ENCODE peak calls at places on chromosomes 13 and 19, in nine cellular contexts. Z is GM23338; Y is left ventricle myocardium inferior; W is psoas muscle; G is adrenal gland; T is astrocyte; B is left lung; X is heart left ventricle; P is CD8-positive, alpha-beta T cell. M is an unnamed sample. For H3K4me1, the result is how much of the 10 kb centered on the place peaks cover.

GRCh38 chr13:77417897-77418296 is 91.0 kb upstream of the MYCBP2 start:
- DNase-seq in P (no peak), B (no peak), T (no peak), G (no peak), W (no peak), Z (no peak), X (no peak), Y (no peak), M (no peak)

GRCh38 chr13:100039740-100040139 is 49.2 kb upstream of the PCCA start:
- DNase-seq in P (no peak), B (no peak), Y (no peak), G (no peak), Z (no peak), T (peak), W (no peak), X (no peak), M (no peak)

GRCh38 chr13:95234242-95234641 is 67.0 kb downstream of the ABCC4 start:
- DNase-seq in G (no peak), Y (no peak), T (no peak), B (no peak), W (no peak), X (no peak), Z (no peak), P (no peak), M (no peak)

GRCh38 chr19:46977548-46977947 is 42.1 kb upstream of the NPAS1 start:
- DNase-seq in Y (no peak), X (no peak), T (no peak), P (no peak), G (no peak), W (no peak), B (no peak), Z (no peak), M (no peak)

GRCh38 chr19:4089400-4089908 is 22.8 kb upstream of the ZBTB7A start:
- DNase-seq in Z (peak), G (no peak), X (peak), P (peak), W (no peak), Y (no peak), T (no peak), B (peak), M (no peak)

GRCh38 chr19:6393982-6394412 is 1.0 kb upstream of the GTF2F1 start:
- DNase-seq in Y (no peak), G (no peak), Z (no peak), B (no peak), W (no peak), X (no peak), T (no peak), P (peak), M (no peak)

GRCh38 chr13:113732176-113732960 is 26.7 kb upstream of the TMEM255B start:
- DNase-seq in Z (no peak), T (no peak), X (no peak), Y (no peak), W (no peak), P (no peak), G (no peak), B (peak), M (no peak)

GRCh38 chr13:47251771-47252170 is 354.9 kb upstream of the HTR2A start:
- DNase-seq in G (no peak), Y (no peak), Z (no peak), W (no peak), B (no peak), X (no peak), T (peak), P (no peak), M (no peak)

GRCh38 chr19:55369651-55370304 is 485 bp downstream of the IL11 start:
- DNase-seq in B (no peak), W (no peak), X (no peak), T (peak), Z (peak), Y (no peak), G (peak), P (no peak), M (no peak)

GRCh38 chr19:14381689-14382474 is 638 bp downstream of the ADGRE5 start:
- DNase-seq in W (peak), P (peak), G (peak), Y (peak), B (peak), Z (no peak), X (peak), T (no peak), M (peak)

GRCh38 chr13:80577285-80577684 is 236.4 kb upstream of the SPRY2 start:
- DNase-seq in P (no peak), Z (peak), B (no peak), Y (no peak), T (no peak), G (no peak), X (no peak), W (no peak), M (no peak)

GRCh38 chr19:38685666-38686529 is 38.4 kb downstream of the ACTN4 start:
- DNase-seq in T (peak), W (no peak), B (no peak), X (no peak), Y (no peak), P (no peak), Z (peak), G (no peak), M (no peak)

GRCh38 chr19:40229484-40229883 is 3.0 kb upstream of the CCNP start:
- DNase-seq in G (no peak), Y (no peak), X (no peak), B (no peak), Z (no peak), T (peak), W (no peak), P (no peak), M (no peak)

GRCh38 chr19:49017666-49018351 is 918 bp upstream of the LHB start:
- DNase-seq in G (peak), W (peak), Z (peak), Y (peak), T (peak), X (peak), P (peak), B (peak), M (peak)

GRCh38 chr13:30865131-30866009 is 40.7 kb upstream of the MEDAG start:
- DNase-seq in G (peak), T (peak), Z (peak), X (peak), W (peak), P (peak), B (no peak), Y (peak), M (peak)

GRCh38 chr13:27980280-27980998 is 8.1 kb downstream of the URAD start:
- DNase-seq in W (no peak), P (no peak), Y (no peak), G (no peak), T (no peak), X (no peak), B (no peak), Z (peak), M (no peak)

GRCh38 chr13:72970956-72971355 is 87.8 kb upstream of the KLF5 start:
- DNase-seq in Y (no peak), T (peak), G (no peak), B (no peak), W (no peak), Z (no peak), X (no peak), P (no peak), M (no peak)

DNA sequence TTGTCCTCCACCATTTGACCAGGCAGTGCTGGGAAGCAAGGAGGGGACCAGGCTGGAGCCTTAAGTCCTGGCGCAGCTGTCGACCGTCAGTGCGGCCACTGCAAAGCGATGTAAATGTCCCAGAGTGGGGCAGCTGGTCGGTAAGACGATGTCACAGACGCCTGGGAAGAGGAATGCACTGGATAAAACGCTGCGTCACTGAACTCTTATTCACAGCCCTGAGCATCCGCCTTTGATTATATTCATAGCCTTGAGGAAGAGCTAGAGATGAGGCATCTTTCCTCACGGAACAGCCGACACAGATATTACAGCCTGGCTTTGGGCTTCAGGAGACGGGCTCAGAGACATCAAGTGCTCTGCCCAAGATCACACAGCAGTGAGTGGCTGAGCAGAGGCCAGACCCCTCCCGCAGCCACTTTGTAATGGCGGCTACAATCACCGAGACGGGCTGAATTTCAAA is 17.6 kb upstream of the TUBGCP3 start:
- DNase-seq in W (no peak), G (no peak), T (no peak), X (no peak), Z (peak), B (no peak), Y (no peak), P (no peak), M (no peak)
- H3K4me3 ChIP-seq in W (peak), G (peak), T (peak), X (peak), Z (peak), B (peak), Y (peak), P (peak), M (peak)

GRCh38 chr13:41651413-41652068 is 194.2 kb downstream of the RGCC start:
- DNase-seq in B (no peak), Y (no peak), W (no peak), X (no peak), T (no peak), P (no peak), G (no peak), Z (no peak), M (no peak)
- H3K4me1 ChIP-seq in B (under half), Y (under half), W (under half), X (under half), T (under half), P (under half), G (under half), Z (under half), M (under half)

DNA sequence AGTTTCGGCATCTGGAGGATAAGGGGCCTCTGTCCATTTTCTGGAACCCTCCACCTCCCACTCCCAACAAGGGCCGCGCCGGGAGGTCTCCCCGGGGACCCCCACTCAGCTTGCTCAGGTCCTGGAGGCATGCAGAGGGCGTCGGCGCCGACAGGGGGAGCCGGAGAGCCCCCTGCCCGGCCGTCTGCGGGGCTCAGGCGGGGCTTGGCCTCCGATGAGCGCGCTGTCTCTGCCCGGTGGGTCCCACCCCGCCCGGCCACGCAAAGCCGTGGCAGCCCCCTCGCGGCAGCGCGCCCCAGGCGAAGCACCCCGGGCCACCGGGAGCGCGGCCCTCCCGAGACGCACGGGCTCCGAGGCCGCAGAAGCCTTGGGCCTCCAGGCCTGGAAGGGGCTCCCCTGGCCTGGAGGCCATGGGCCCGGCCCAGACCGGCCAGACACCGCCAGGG is 149.7 kb upstream of the ZNF536 start:
- DNase-seq in W (no peak), Y (no peak), B (peak), P (no peak), T (no peak), G (peak), Z (peak), X (no peak), M (peak)
- H3K4me3 ChIP-seq in W (no peak), Y (peak), B (no peak), P (no peak), T (no peak), G (peak), Z (peak), X (no peak), M (no peak)

DNA sequence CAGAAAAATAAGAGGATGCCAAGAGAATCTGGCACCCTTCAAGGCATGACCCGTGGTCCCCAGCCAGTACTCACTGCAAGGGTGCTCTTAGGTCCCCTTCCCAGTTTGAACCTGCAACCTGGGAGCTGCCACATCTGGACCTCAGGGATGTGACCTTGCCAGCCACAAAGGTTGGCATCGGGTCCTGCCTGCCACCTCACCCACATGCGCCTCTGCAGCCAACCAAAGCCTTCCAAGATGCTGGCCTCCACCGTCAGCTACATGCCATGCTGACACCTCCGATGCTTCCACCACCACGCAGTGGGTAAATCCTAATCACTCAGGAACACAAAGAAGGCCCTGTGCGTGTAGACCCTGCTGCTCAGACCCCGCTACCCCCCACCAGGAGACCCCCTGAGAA is 35.1 kb downstream of the ELL start:
- DNase-seq in T (no peak), X (no peak), B (no peak), W (no peak), Y (no peak), P (no peak), Z (no peak), G (no peak), M (no peak)
- H3K4me1 ChIP-seq in T (under half), X (half or more), B (under half), W (half or more), Y (half or more), P (under half), Z (under half), G (half or more), M (under half)

GRCh38 chr13:24834902-24835510 is 71.0 kb downstream of the RNF17 start:
- DNase-seq in X (no peak), G (no peak), W (no peak), Y (no peak), T (no peak), P (no peak), B (no peak), Z (no peak), M (no peak)
- H3K4me3 ChIP-seq in X (no peak), G (no peak), W (no peak), Y (no peak), T (no peak), P (no peak), B (no peak), Z (no peak), M (no peak)

GRCh38 chr13:40336228-40337221 is 329.9 kb downstream of the FOXO1 start:
- DNase-seq in Z (no peak), W (no peak), B (no peak), Y (no peak), X (no peak), G (no peak), P (no peak), T (no peak), M (no peak)
- H3K4me1 ChIP-seq in Z (under half), W (under half), B (under half), Y (under half), X (under half), G (under half), P (under half), T (under half), M (under half)

M was measured in right cardiac atrium.